ENCODE peak calls at places on chromosomes 1 and 21, in nine cellular contexts. B is SK-N-MC; X is astrocyte of the hippocampus; P is Calu3; V is EL; D is amniotic stem cell; U is cardiac fibroblast; E is GM06990; F is activated CD4-positive, CD25-positive, alpha-beta regulatory T cell treated with anti-CD3 and anti-CD28 coated beads, Interleukin-2, amount 50 U/mL, for 72 hours. N is an unnamed sample.

GRCh38 chr1:232765536-232765935 is 39.7 kb upstream of the MAP10 start:
- DNase-seq in B (no peak), X (no peak), P (no peak), V (no peak), D (no peak), U (no peak), E (no peak), F (no peak), N (no peak)

GRCh38 chr21:39084979-39085729 is 98.1 kb downstream of the PSMG1 start:
- DNase-seq in B (no peak), X (no peak), P (no peak), V (no peak), D (no peak), U (no peak), E (no peak), F (no peak), N (no peak)

GRCh38 chr1:233172201-233172600 is 123.3 kb downstream of the PCNX2 start:
- DNase-seq in B (peak), X (peak), P (no peak), V (peak), D (no peak), U (peak), E (no peak), F (no peak), N (peak)

GRCh38 chr21:44571844-44572782 is 1.4 kb upstream of the KRTAP10-4 start:
- DNase-seq in B (no peak), X (no peak), P (no peak), V (no peak), D (no peak), U (no peak), E (no peak), F (no peak), N (no peak)

GRCh38 chr1:175845985-175846384 is 102.6 kb upstream of the TNR start:
- DNase-seq in B (no peak), X (no peak), P (no peak), V (no peak), D (no peak), U (no peak), E (no peak), F (no peak), N (no peak)

GRCh38 chr1:9278114-9278513 is 14.6 kb upstream of the SPSB1 start:
- DNase-seq in B (no peak), X (no peak), P (no peak), V (no peak), D (no peak), U (peak), E (no peak), F (no peak), N (no peak)

GRCh38 chr1:225954753-225955152 is 13.7 kb upstream of the LEFTY2 start:
- DNase-seq in B (no peak), X (no peak), P (no peak), V (no peak), D (no peak), U (no peak), E (no peak), F (no peak), N (no peak)

GRCh38 chr1:6251681-6252373 is 7.8 kb downstream of the HES3 start:
- DNase-seq in B (no peak), X (no peak), P (no peak), V (no peak), D (no peak), U (no peak), E (no peak), F (no peak), N (no peak)

GRCh38 chr1:199742547-199742946 is 285.0 kb upstream of the NR5A2 start:
- DNase-seq in B (no peak), X (peak), P (peak), V (peak), D (peak), U (peak), E (no peak), F (no peak), N (peak)

GRCh38 chr1:43305926-43306687 is 5.3 kb downstream of the TIE1 start:
- DNase-seq in B (no peak), X (no peak), P (no peak), V (no peak), D (no peak), U (no peak), E (no peak), F (no peak), N (no peak)

GRCh38 chr1:164703971-164704411 is 145.0 kb downstream of the PBX1 start:
- DNase-seq in B (no peak), X (no peak), P (no peak), V (no peak), D (no peak), U (no peak), E (no peak), F (no peak), N (no peak)

GRCh38 chr1:89516055-89516454 is 8.6 kb upstream of the LRRC8B start:
- DNase-seq in B (no peak), X (peak), P (peak), V (peak), D (no peak), U (peak), E (no peak), F (no peak), N (peak)

GRCh38 chr1:77768006-77768405 is 8.4 kb upstream of the USP33 start:
- DNase-seq in B (no peak), X (no peak), P (no peak), V (no peak), D (no peak), U (no peak), E (no peak), F (no peak), N (no peak)

GRCh38 chr1:9249534-9250335 is 15.2 kb downstream of the H6PD start:
- DNase-seq in B (no peak), X (peak), P (peak), V (peak), D (no peak), U (peak), E (no peak), F (peak), N (peak)

GRCh38 chr1:78355646-78356045 is 135.1 kb upstream of the PTGFR start:
- DNase-seq in B (no peak), X (peak), P (no peak), V (no peak), D (no peak), U (peak), E (no peak), F (no peak), N (peak)

GRCh38 chr1:53541761-53542550 is 82.8 kb downstream of the DMRTB1 start:
- DNase-seq in B (no peak), X (peak), P (peak), V (peak), D (peak), U (peak), E (no peak), F (no peak), N (peak)

GRCh38 chr1:46041974-46042373 is 90.5 kb downstream of the PIK3R3 start:
- DNase-seq in B (no peak), X (peak), P (no peak), V (no peak), D (no peak), U (no peak), E (no peak), F (no peak), N (peak)

GRCh38 chr1:94644371-94644770 is 102.8 kb upstream of the F3 start:
- DNase-seq in B (no peak), X (no peak), P (no peak), V (no peak), D (no peak), U (no peak), E (no peak), F (no peak), N (no peak)

GRCh38 chr1:229624906-229625871 is 733 bp downstream of the TAF5L start:
- DNase-seq in B (no peak), X (peak), P (peak), V (peak), D (no peak), U (peak), E (peak), F (peak), N (peak)

GRCh38 chr21:39518845-39519205 is 67.1 kb downstream of the SH3BGR start:
- DNase-seq in B (no peak), X (peak), P (no peak), V (no peak), D (no peak), U (no peak), E (no peak), F (no peak), N (no peak)